ENCODE peak calls at places on chromosomes 4 and X, in eight cellular contexts. H, F, G, V, L, M, X and E are unnamed samples.

GRCh38 chr4:174173360-174173759 is 110.1 kb downstream of the FBXO8 start:
- DNase-seq in H (no peak), F (no peak), G (no peak), V (no peak), L (no peak), M (no peak), X (no peak), E (no peak)

GRCh38 chr4:83114576-83114975 is at the start of gene PLAC8:
- DNase-seq in H (no peak), F (no peak), G (no peak), V (no peak), L (peak), M (peak), X (no peak), E (no peak)

GRCh38 chr4:132383571-132384199 is 765.4 kb upstream of the PCDH10 start:
- DNase-seq in H (no peak), F (no peak), G (no peak), V (no peak), L (peak), M (no peak), X (no peak), E (no peak)

GRCh38 chrX:15530318-15530717 is 29.7 kb downstream of the BMX start:
- DNase-seq in H (no peak), F (no peak), G (no peak), V (no peak), L (no peak), M (no peak), X (no peak), E (no peak)

GRCh38 chrX:133913009-133913408 is 72.4 kb downstream of the GPC3 start:
- DNase-seq in H (no peak), F (no peak), G (no peak), V (no peak), L (no peak), M (no peak), X (no peak), E (no peak)

GRCh38 chr4:185115827-185116232 is 27.2 kb upstream of the SLC25A4 start:
- DNase-seq in H (no peak), F (peak), G (peak), V (no peak), L (peak), M (no peak), X (no peak), E (peak)

GRCh38 chr4:6378493-6379445 is 93.6 kb downstream of the PPP2R2C start:
- DNase-seq in H (no peak), F (no peak), G (no peak), V (no peak), L (no peak), M (no peak), X (no peak), E (no peak)

GRCh38 chr4:147996840-147997239 is 265.0 kb downstream of the ARHGAP10 start:
- DNase-seq in H (no peak), F (no peak), G (no peak), V (no peak), L (no peak), M (no peak), X (no peak), E (no peak)

GRCh38 chr4:153344131-153345010 is at the start of gene MND1:
- DNase-seq in H (peak), F (peak), G (no peak), V (peak), L (peak), M (peak), X (peak), E (peak)